ENCODE peak calls at places on chromosome 14, in four cellular contexts. J, X, G and C are unnamed samples.

GRCh38 chr14:64762044-64763034 is 58.1 kb downstream of the PLEKHG3 start:
- DNase-seq in J (peak), X (peak), G (peak), C (peak)

GRCh38 chr14:32939254-32940065 is 781 bp downstream of the NPAS3 start:
- DNase-seq in G (no peak), X (peak), J (peak), C (peak)

GRCh38 chr14:75578099-75578785 is at the start of gene FLVCR2:
- DNase-seq in G (peak), X (no peak), J (peak), C (peak)

GRCh38 chr14:70981005-70981952 is 74.0 kb downstream of the PCNX1 start:
- DNase-seq in X (no peak), G (no peak), J (peak), C (peak)

GRCh38 chr14:61452452-61452851 is 131.1 kb downstream of the PRKCH start:
- DNase-seq in J (no peak), G (no peak), X (no peak), C (no peak)

GRCh38 chr14:22391908-22392307 is 197.1 kb downstream of the DAD1 start:
- DNase-seq in J (no peak), G (peak), X (peak), C (peak)

GRCh38 chr14:66575014-66575413 is 67.1 kb downstream of the GPHN start:
- DNase-seq in J (no peak), X (no peak), G (no peak), C (no peak)

GRCh38 chr14:68470361-68470760 is 322.5 kb downstream of the ZFP36L1 start:
- DNase-seq in J (no peak), X (no peak), G (no peak), C (no peak)

GRCh38 chr14:39491134-39491541 is 58.9 kb upstream of the FBXO33 start:
- DNase-seq in X (peak), J (no peak), G (peak), C (peak)

GRCh38 chr14:103562385-103563088 is at the start of the genes BAG5 and COA8:
- DNase-seq in X (peak), G (peak), J (peak), C (peak)

GRCh38 chr14:68377459-68377858 is 415.4 kb downstream of the ZFP36L1 start:
- DNase-seq in G (no peak), J (no peak), X (no peak), C (no peak)

GRCh38 chr14:101775756-101776292 is 14.3 kb downstream of the PPP2R5C start:
- DNase-seq in G (no peak), J (no peak), X (no peak), C (no peak)

GRCh38 chr14:50036211-50036610 is 80.2 kb downstream of the VCPKMT start:
- DNase-seq in J (no peak), X (no peak), G (no peak), C (no peak)

GRCh38 chr14:79783061-79783460 is 428.2 kb downstream of the DIO2 start:
- DNase-seq in J (no peak), X (peak), G (no peak), C (no peak)

GRCh38 chr14:71361335-71361734 is 454.1 kb downstream of the PCNX1 start:
- DNase-seq in G (no peak), J (no peak), X (no peak), C (peak)

GRCh38 chr14:72708708-72709475 is 185.0 kb downstream of the DPF3 start:
- DNase-seq in J (no peak), G (no peak), X (no peak), C (peak)

GRCh38 chr14:52538648-52539047 is 13.7 kb downstream of the TXNDC16 start:
- DNase-seq in J (no peak), G (no peak), X (no peak), C (no peak)

GRCh38 chr14:71240866-71241520 is 333.7 kb downstream of the PCNX1 start:
- DNase-seq in G (no peak), J (no peak), X (no peak), C (no peak)

GRCh38 chr14:90874599-90874998 is 58.4 kb upstream of the TTC7B start:
- DNase-seq in X (no peak), G (no peak), J (no peak), C (no peak)

GRCh38 chr14:59690426-59690825 is 113.8 kb upstream of the CCDC175 start:
- DNase-seq in X (no peak), J (no peak), G (no peak), C (no peak)

GRCh38 chr14:65412881-65413738 is 580 bp downstream of the FUT8 start:
- DNase-seq in J (peak), G (peak), X (peak), C (peak)

GRCh38 chr14:52299692-52300278 is 14.3 kb upstream of the PTGER2 start:
- DNase-seq in G (peak), J (no peak), X (peak), C (peak)

GRCh38 chr14:57737598-57737997 is 128.3 kb downstream of the SLC35F4 start:
- DNase-seq in G (no peak), J (no peak), X (no peak), C (no peak)

GRCh38 chr14:20671597-20672283 is 12.6 kb upstream of the RNASE4 start:
- DNase-seq in J (no peak), X (no peak), G (no peak), C (no peak)

GRCh38 chr14:65658202-65658601 is 245.7 kb downstream of the FUT8 start:
- DNase-seq in G (no peak), X (no peak), J (peak), C (peak)

GRCh38 chr14:36653412-36653811 is 8.2 kb upstream of the PAX9 start:
- DNase-seq in G (no peak), J (no peak), X (no peak), C (no peak)

GRCh38 chr14:33740531-33740930 is 210.3 kb downstream of the EGLN3 start:
- DNase-seq in G (no peak), X (no peak), J (no peak), C (no peak)

GRCh38 chr14:91059576-91060471 is 617 bp downstream of the RPS6KA5 start:
- DNase-seq in J (no peak), X (peak), G (peak), C (peak)

GRCh38 chr14:102711207-102711606 is 66.0 kb upstream of the TRAF3 start:
- DNase-seq in G (no peak), J (no peak), X (no peak), C (no peak)

GRCh38 chr14:76396714-76397187 is 20.8 kb downstream of the ESRRB start:
- DNase-seq in G (no peak), X (no peak), J (no peak), C (no peak)

GRCh38 chr14:22386924-22387775 is 201.9 kb downstream of the DAD1 start:
- DNase-seq in X (peak), J (no peak), G (peak), C (peak)

GRCh38 chr14:39492267-39492666 is 60.0 kb upstream of the FBXO33 start:
- DNase-seq in J (peak), X (no peak), G (no peak), C (peak)